ENCODE peak calls at places on chromosomes 7 and 10, in ten cellular contexts. L is GM12878, E is Peyer's patch, J is psoas muscle, F is WERI-Rb-1, K is colonic mucosa, G is PC-3, W is esophagus squamous epithelium, V is cardiac muscle cell, S is HCT116. D is an unnamed sample.

GRCh38 chr7:102451371-102452054 is 13.2 kb downstream of the ALKBH4 start:
- DNase-seq in L (no peak), E (no peak), J (no peak), F (peak; percentile 95), K (no peak), G (no peak), W (no peak), V (peak; percentile 63), S (no peak), D (no peak)

GRCh38 chr10:131090761-131091661 is 220.5 kb downstream of the TCERG1L start:
- DNase-seq in L (no peak), E (no peak), J (no peak), F (no peak), K (no peak), G (no peak), W (no peak), V (no peak), S (no peak), D (no peak)

GRCh38 chr10:124743188-124744046 is 761 bp downstream of the FAM53B start:
- DNase-seq in L (no peak), E (peak; percentile 74), J (peak; percentile 53), F (no peak), K (peak; percentile 48), G (peak; percentile 21), W (no peak), V (peak; percentile 41), S (no peak), D (peak; percentile 60)

GRCh38 chr10:79068203-79068561 is 584 bp upstream of the ZMIZ1 start:
- DNase-seq in L (no peak), E (peak; percentile 66), J (peak; percentile 37), F (no peak), K (peak; percentile 66), G (peak; percentile 63), W (no peak), V (no peak), S (no peak), D (peak; percentile 55)

GRCh38 chr7:51340029-51340838 is 23.6 kb upstream of the COBL start:
- DNase-seq in L (no peak), E (no peak), J (no peak), F (no peak), K (no peak), G (peak; percentile 90), W (no peak), V (no peak), S (peak; percentile 34), D (no peak)

GRCh38 chr7:111053035-111053434 is 37.9 kb upstream of the LRRN3 start:
- DNase-seq in L (no peak), E (no peak), J (no peak), F (no peak), K (no peak), G (no peak), W (no peak), V (no peak), S (no peak), D (no peak)

GRCh38 chr7:24980695-24981543 is 941 bp upstream of the OSBPL3 start:
- DNase-seq in L (no peak), E (peak; percentile 62), J (peak; percentile 18), F (peak; percentile 15), K (peak; percentile 62), G (peak; percentile 35), W (peak; percentile 22), V (peak; percentile 4), S (no peak), D (no peak)

GRCh38 chr7:154450434-154450833 is 398.2 kb downstream of the DPP6 start:
- DNase-seq in L (no peak), E (no peak), J (no peak), F (no peak), K (no peak), G (no peak), W (no peak), V (no peak), S (no peak), D (no peak)

GRCh38 chr10:67492317-67493019 is 203.5 kb downstream of the CTNNA3 start:
- DNase-seq in L (no peak), E (no peak), J (no peak), F (no peak), K (no peak), G (peak; percentile 88), W (no peak), V (no peak), S (no peak), D (no peak)

GRCh38 chr7:20597339-20597738 is 18.1 kb upstream of the ABCB5 start:
- DNase-seq in L (no peak), E (no peak), J (no peak), F (no peak), K (no peak), G (no peak), W (no peak), V (no peak), S (no peak), D (no peak)

GRCh38 chr10:22978287-22978686 is 50.4 kb downstream of the ARMC3 start:
- DNase-seq in L (no peak), E (no peak), J (no peak), F (no peak), K (no peak), G (no peak), W (no peak), V (no peak), S (no peak), D (no peak)

GRCh38 chr7:128398016-128398840 is 11.6 kb downstream of the IMPDH1 start:
- DNase-seq in L (no peak), E (peak; percentile 69), J (peak; percentile 49), F (peak; percentile 72), K (peak; percentile 71), G (peak; percentile 65), W (no peak), V (peak; percentile 70), S (no peak), D (peak; percentile 27)

GRCh38 chr10:91636892-91637291 is 4.0 kb upstream of the PPP1R3C start:
- DNase-seq in L (no peak), E (no peak), J (no peak), F (no peak), K (no peak), G (no peak), W (no peak), V (no peak), S (no peak), D (no peak)

GRCh38 chr10:132827861-132828539 is 42.1 kb upstream of the NKX6-2 start:
- DNase-seq in L (no peak), E (no peak), J (no peak), F (no peak), K (no peak), G (no peak), W (no peak), V (no peak), S (no peak), D (no peak)
- H3K4me3 ChIP-seq in L (no peak overlapping the region), E (no peak overlapping the region), J (no peak overlapping the region), F (no peak overlapping the region), K (no peak overlapping the region), G (no peak overlapping the region), W (no peak overlapping the region), V (no peak overlapping the region), S (no peak overlapping the region), D (no peak overlapping the region)

GRCh38 chr7:16398211-16399017 is 22.9 kb downstream of the CRPPA start:
- DNase-seq in L (no peak), E (no peak), J (no peak), F (no peak), K (no peak), G (no peak), W (no peak), V (peak; percentile 7), S (no peak), D (no peak)
- H3K9me3 ChIP-seq in L (peaks cover 27% of the 10 kb centered on the region), E (no peaks in the 10 kb centered on the region), J (peaks cover 15% of the 10 kb centered on the region), F (peaks cover 32% of the 10 kb centered on the region), K (no peaks in the 10 kb centered on the region), G (peaks cover 29% of the 10 kb centered on the region), W (peaks cover 8% of the 10 kb centered on the region), V (peaks cover 8% of the 10 kb centered on the region), S (peaks cover 9% of the 10 kb centered on the region), D (peaks cover 9% of the 10 kb centered on the region)

GRCh38 chr7:157979631-157980340 is 607.8 kb downstream of the PTPRN2 start:
- DNase-seq in L (no peak), E (no peak), J (no peak), F (no peak), K (no peak), G (no peak), W (no peak), V (no peak), S (no peak), D (no peak)

GRCh38 chr7:157980774-157981173 is 606.8 kb downstream of the PTPRN2 start:
- DNase-seq in L (no peak), E (no peak), J (no peak), F (peak; percentile 79), K (no peak), G (no peak), W (no peak), V (no peak), S (no peak), D (no peak)

GRCh38 chr7:157984138-157984913 is 603.3 kb downstream of the PTPRN2 start:
- DNase-seq in L (no peak), E (no peak), J (no peak), F (no peak), K (no peak), G (no peak), W (no peak), V (no peak), S (no peak), D (no peak)

GRCh38 chr7:157983442-157984137 is 604.0 kb downstream of the PTPRN2 start:
- DNase-seq in L (no peak), E (no peak), J (no peak), F (no peak), K (no peak), G (no peak), W (no peak), V (no peak), S (no peak), D (no peak)

GRCh38 chr7:157981778-157982177 is 605.8 kb downstream of the PTPRN2 start:
- DNase-seq in L (no peak), E (no peak), J (no peak), F (no peak), K (no peak), G (no peak), W (no peak), V (no peak), S (no peak), D (no peak)
- H3K27me3 ChIP-seq in L (no peaks in the 10 kb centered on the region), E (no peaks in the 10 kb centered on the region), J (peaks cover 4% of the 10 kb centered on the region), F (no peaks in the 10 kb centered on the region), K (no peaks in the 10 kb centered on the region), G (no peaks in the 10 kb centered on the region), W (no peaks in the 10 kb centered on the region), V (no peaks in the 10 kb centered on the region), S (no peaks in the 10 kb centered on the region), D (no peaks in the 10 kb centered on the region)

GRCh38 chr7:1514993-1515392 is 10.8 kb upstream of the INTS1 start:
- DNase-seq in L (no peak), E (no peak), J (no peak), F (no peak), K (no peak), G (no peak), W (no peak), V (no peak), S (no peak), D (no peak)

GRCh38 chr7:1512781-1513656 is 8.8 kb upstream of the INTS1 start:
- DNase-seq in L (no peak), E (no peak), J (peak; percentile 85), F (no peak), K (no peak), G (peak; percentile 92), W (no peak), V (peak; percentile 65), S (peak; percentile 77), D (no peak)

GRCh38 chr7:1514407-1514806 is 10.2 kb upstream of the INTS1 start:
- DNase-seq in L (no peak), E (no peak), J (no peak), F (no peak), K (no peak), G (no peak), W (no peak), V (no peak), S (no peak), D (no peak)

GRCh38 chr7:1511829-1512422 is 7.7 kb upstream of the INTS1 start:
- DNase-seq in L (no peak), E (no peak), J (no peak), F (no peak), K (no peak), G (no peak), W (no peak), V (no peak), S (no peak), D (no peak)

GRCh38 chr7:1513657-1514095 is 9.5 kb upstream of the INTS1 start:
- DNase-seq in L (no peak), E (no peak), J (no peak), F (no peak), K (no peak), G (no peak), W (no peak), V (peak; percentile 26), S (no peak), D (no peak)
- H3K4me3 ChIP-seq in L (no peak overlapping the region), E (no peak overlapping the region), J (peak overlapping the region; percentile 26), F (no peak overlapping the region), K (no peak overlapping the region), G (no peak overlapping the region), W (peak overlapping the region; percentile 39), V (no peak overlapping the region), S (peak overlapping the region; percentile 33), D (no peak overlapping the region)